ENCODE peak calls at places on chromosomes 2 and 18, in five cellular contexts. One of them, this sample, is unnamed.

GRCh38 chr2:29528891-29529520 is 392.4 kb downstream of the ALK start:
- DNase-seq in H1: no peak
- DNase-seq in omental fat pad: no peak
- DNase-seq in OCI-LY7: no peak
- DNase-seq in H9: no peak
- DNase-seq in this sample: no peak

GRCh38 chr2:128835974-128836373 is 517.3 kb upstream of the HS6ST1 start:
- DNase-seq in H1: no peak
- DNase-seq in omental fat pad: no peak
- DNase-seq in OCI-LY7: no peak
- DNase-seq in H9: no peak
- DNase-seq in this sample: no peak

GRCh38 chr2:113357071-113357470 is 78.3 kb upstream of the PAX8 start:
- DNase-seq in H1: no peak
- DNase-seq in omental fat pad: no peak
- DNase-seq in OCI-LY7: no peak
- DNase-seq in H9: no peak
- DNase-seq in this sample: no peak

GRCh38 chr2:164992818-164993217 is 37.5 kb upstream of the SLC38A11 start:
- DNase-seq in H1: no peak
- DNase-seq in omental fat pad: no peak
- DNase-seq in OCI-LY7: peak
- DNase-seq in H9: no peak
- DNase-seq in this sample: peak

GRCh38 chr18:54197747-54198411 is 26.6 kb downstream of the MBD2 start:
- DNase-seq in H1: no peak
- DNase-seq in omental fat pad: no peak
- DNase-seq in OCI-LY7: no peak
- DNase-seq in H9: no peak
- DNase-seq in this sample: no peak

GRCh38 chr18:34971313-34971712 is 69.9 kb upstream of the MAPRE2 start:
- DNase-seq in H1: no peak
- DNase-seq in omental fat pad: no peak
- DNase-seq in OCI-LY7: no peak
- DNase-seq in H9: no peak
- DNase-seq in this sample: no peak

GRCh38 chr18:23137788-23138216 is 2.5 kb downstream of the CABLES1 start:
- DNase-seq in H1: no peak
- DNase-seq in omental fat pad: no peak
- DNase-seq in OCI-LY7: no peak
- DNase-seq in H9: no peak
- DNase-seq in this sample: no peak

GRCh38 chr2:46311651-46312223 is 14.5 kb downstream of the EPAS1 start:
- DNase-seq in H1: no peak
- DNase-seq in omental fat pad: no peak
- DNase-seq in OCI-LY7: no peak
- DNase-seq in H9: no peak
- DNase-seq in this sample: no peak

GRCh38 chr2:28895189-28895893 is 874 bp downstream of the WDR43 start:
- DNase-seq in H1: peak
- DNase-seq in omental fat pad: peak
- DNase-seq in OCI-LY7: peak
- DNase-seq in H9: peak
- DNase-seq in this sample: peak

GRCh38 chr2:108907822-108908716 is 81.0 kb downstream of the EDAR start:
- DNase-seq in H1: peak
- DNase-seq in omental fat pad: no peak
- DNase-seq in OCI-LY7: no peak
- DNase-seq in H9: peak
- DNase-seq in this sample: no peak

GRCh38 chr18:41538751-41539150 is 416.3 kb upstream of the PIK3C3 start:
- DNase-seq in H1: no peak
- DNase-seq in omental fat pad: no peak
- DNase-seq in OCI-LY7: no peak
- DNase-seq in H9: no peak
- DNase-seq in this sample: no peak

GRCh38 chr18:74331404-74331803 is 15.8 kb downstream of the C18orf63 start:
- DNase-seq in H1: no peak
- DNase-seq in omental fat pad: no peak
- DNase-seq in OCI-LY7: no peak
- DNase-seq in H9: no peak
- DNase-seq in this sample: no peak
- TF ChIP-seq CTCF in H1: peak
- TF ChIP-seq CTCF in omental fat pad: no peak
- TF ChIP-seq CTCF in OCI-LY7: peak
- TF ChIP-seq CTCF in H9: peak
- TF ChIP-seq CTCF in this sample: peak

GRCh38 chr2:127604986-127605385 is 41.0 kb upstream of the GPR17 start:
- DNase-seq in H1: no peak
- DNase-seq in omental fat pad: no peak
- DNase-seq in OCI-LY7: no peak
- DNase-seq in H9: no peak
- DNase-seq in this sample: no peak

GRCh38 chr2:127607399-127607908 is 38.5 kb upstream of the GPR17 start:
- DNase-seq in H1: no peak
- DNase-seq in omental fat pad: no peak
- DNase-seq in OCI-LY7: no peak
- DNase-seq in H9: peak
- DNase-seq in this sample: no peak

GRCh38 chr2:127608061-127609011 is 37.6 kb upstream of the GPR17 start:
- DNase-seq in H1: no peak
- DNase-seq in omental fat pad: no peak
- DNase-seq in OCI-LY7: no peak
- DNase-seq in H9: peak
- DNase-seq in this sample: no peak

GRCh38 chr2:127606594-127607398 is 39.2 kb upstream of the GPR17 start:
- DNase-seq in H1: no peak
- DNase-seq in omental fat pad: no peak
- DNase-seq in OCI-LY7: no peak
- DNase-seq in H9: peak
- DNase-seq in this sample: no peak

DNA sequence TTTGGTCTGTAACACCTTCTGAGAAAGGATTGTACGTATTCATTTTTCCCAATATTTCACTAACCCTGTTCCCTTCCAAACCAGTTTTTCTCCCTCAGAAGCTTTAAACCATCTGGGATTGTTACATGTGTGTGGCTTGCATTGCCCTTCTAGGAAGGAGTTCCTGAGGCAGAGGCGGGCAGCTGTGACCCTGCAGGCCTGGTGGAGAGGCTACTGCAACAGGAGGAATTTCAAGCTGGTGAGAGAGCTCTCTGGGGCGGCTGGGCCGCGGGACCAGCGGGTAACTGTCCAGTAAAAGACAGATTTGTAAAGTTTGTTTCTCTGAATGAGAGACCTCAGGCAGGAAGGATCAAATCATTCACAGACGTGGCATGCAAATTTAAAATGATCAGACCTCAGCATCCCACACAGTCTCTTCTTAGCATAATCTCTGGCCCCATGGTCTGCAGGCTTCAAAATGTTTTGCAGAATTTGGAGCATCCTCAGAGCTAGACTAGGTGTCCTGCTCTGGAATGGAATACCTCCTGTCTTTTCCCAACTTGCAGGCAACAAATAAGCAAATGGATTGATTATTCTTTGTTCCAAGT is 40.2 kb upstream of the GPR17 start:
- DNase-seq in H1: no peak
- DNase-seq in omental fat pad: no peak
- DNase-seq in OCI-LY7: no peak
- DNase-seq in H9: peak
- DNase-seq in this sample: no peak
- TF ChIP-seq CTCF in H1: no peak
- TF ChIP-seq CTCF in omental fat pad: no peak
- TF ChIP-seq CTCF in OCI-LY7: no peak
- TF ChIP-seq CTCF in H9: no peak
- TF ChIP-seq CTCF in this sample: no peak

DNA sequence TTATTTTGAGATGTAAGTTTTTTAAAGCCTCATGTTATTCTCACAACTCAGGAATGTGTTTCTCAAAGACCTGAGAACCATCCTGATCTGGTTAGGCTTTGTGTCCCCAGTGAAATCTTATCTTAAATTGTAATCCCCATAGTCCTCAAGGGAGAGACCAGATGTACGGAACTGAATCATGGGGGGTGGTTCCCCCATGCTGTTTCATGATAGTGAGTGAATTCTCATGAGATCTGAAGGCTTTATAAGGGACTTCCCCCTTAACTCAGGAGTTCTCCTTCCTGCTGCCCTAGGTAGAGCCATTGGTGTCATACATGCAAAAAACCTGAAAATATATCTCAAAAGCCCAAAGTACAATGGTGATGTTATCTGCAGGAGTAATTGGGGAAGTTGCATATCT is 836.7 kb downstream of the CBLN2 start:
- DNase-seq in H1: no peak
- DNase-seq in omental fat pad: no peak
- DNase-seq in OCI-LY7: no peak
- DNase-seq in H9: no peak
- DNase-seq in this sample: no peak
- TF ChIP-seq CTCF in H1: no peak
- TF ChIP-seq CTCF in omental fat pad: no peak
- TF ChIP-seq CTCF in OCI-LY7: no peak
- TF ChIP-seq CTCF in H9: no peak
- TF ChIP-seq CTCF in this sample: no peak

GRCh38 chr2:85066874-85067351 is 66.3 kb upstream of the TCF7L1 start:
- DNase-seq in H1: peak
- DNase-seq in omental fat pad: peak
- DNase-seq in OCI-LY7: peak
- DNase-seq in H9: peak
- DNase-seq in this sample: peak
- TF ChIP-seq CTCF in H1: peak
- TF ChIP-seq CTCF in omental fat pad: peak
- TF ChIP-seq CTCF in OCI-LY7: peak
- TF ChIP-seq CTCF in H9: peak
- TF ChIP-seq CTCF in this sample: peak

GRCh38 chr2:85888745-85889647 is at the start of gene ST3GAL5:
- DNase-seq in H1: peak
- DNase-seq in omental fat pad: peak
- DNase-seq in OCI-LY7: peak
- DNase-seq in H9: peak
- DNase-seq in this sample: peak
- TF ChIP-seq CTCF in H1: peak
- TF ChIP-seq CTCF in omental fat pad: peak
- TF ChIP-seq CTCF in OCI-LY7: peak
- TF ChIP-seq CTCF in H9: peak
- TF ChIP-seq CTCF in this sample: peak

This sample was measured in GM13977.